ENCODE peak calls at places on chromosomes 6 and 20, in nine cellular contexts. Y, Q, L, I, A, E, D, T and W are unnamed samples.

GRCh38 chr6:27630727-27631613 is 158.1 kb upstream of the ZNF184 start:
- DNase-seq in Q (peak), E (peak), T (no peak), I (peak), Y (no peak), A (peak), D (peak), L (peak), W (peak)

GRCh38 chr20:40778894-40779496 is 90.0 kb upstream of the MAFB start:
- DNase-seq in I (no peak), L (no peak), E (no peak), A (no peak), D (no peak), T (no peak), Y (no peak), Q (no peak), W (no peak)

GRCh38 chr20:20450461-20451027 is 82.6 kb downstream of the INSM1 start:
- DNase-seq in I (no peak), D (peak), E (no peak), A (no peak), Q (no peak), L (no peak), T (no peak), Y (no peak), W (no peak)

GRCh38 chr6:128491041-128491642 is 29.3 kb downstream of the PTPRK start:
- DNase-seq in A (peak), T (no peak), Y (no peak), I (no peak), Q (no peak), D (peak), L (no peak), E (peak), W (peak)

GRCh38 chr6:14501240-14501639 is 383.7 kb downstream of the CD83 start:
- DNase-seq in L (no peak), D (no peak), Q (no peak), I (no peak), Y (no peak), A (no peak), T (no peak), E (no peak), W (peak)

GRCh38 chr6:127117979-127118504 is 429 bp upstream of the RSPO3 start:
- DNase-seq in A (no peak), E (no peak), Q (peak), I (no peak), T (no peak), Y (no peak), D (peak), L (no peak), W (peak)

GRCh38 chr20:36672991-36673390 is 27.0 kb upstream of the SLA2 start:
- DNase-seq in D (no peak), Y (no peak), Q (no peak), I (no peak), E (no peak), A (no peak), T (no peak), L (no peak), W (no peak)

GRCh38 chr6:116385911-116386310 is 15.2 kb downstream of the DSE start:
- DNase-seq in Q (no peak), L (no peak), I (no peak), T (no peak), E (no peak), Y (no peak), D (peak), A (no peak), W (no peak)

GRCh38 chr20:36676701-36677421 is 30.9 kb upstream of the SLA2 start:
- DNase-seq in D (no peak), I (no peak), Q (peak), T (no peak), L (peak), Y (no peak), E (no peak), A (no peak), W (peak)

GRCh38 chr20:45345104-45345936 is 2.9 kb downstream of the SDC4 start:
- DNase-seq in Y (peak), I (no peak), T (no peak), D (peak), E (peak), A (peak), Q (no peak), L (no peak), W (no peak)

GRCh38 chr6:28543671-28544131 is 18.0 kb downstream of the GPX5 start:
- DNase-seq in L (peak), A (no peak), T (no peak), E (no peak), I (no peak), D (no peak), Q (peak), Y (no peak), W (peak)

GRCh38 chr20:57821930-57822329 is 112.1 kb upstream of the PMEPA1 start:
- DNase-seq in D (no peak), I (no peak), Q (no peak), T (no peak), A (no peak), Y (no peak), E (no peak), L (no peak), W (no peak)

GRCh38 chr6:148557796-148558457 is 188.9 kb upstream of the UST start:
- DNase-seq in A (no peak), Q (no peak), E (no peak), L (no peak), Y (no peak), I (no peak), T (no peak), D (peak), W (no peak)

GRCh38 chr6:93418113-93418447 is 1.3 kb downstream of the EPHA7 start:
- DNase-seq in Q (no peak), I (no peak), T (no peak), E (no peak), D (no peak), A (no peak), L (no peak), Y (no peak), W (no peak)

GRCh38 chr20:50439539-50440453 is 70.4 kb upstream of the PTPN1 start:
- DNase-seq in D (no peak), E (no peak), T (no peak), Q (no peak), A (no peak), L (no peak), Y (no peak), I (no peak), W (no peak)

GRCh38 chr6:161233986-161234620 is 39.8 kb downstream of the AGPAT4 start:
- DNase-seq in A (peak), Y (peak), I (no peak), E (no peak), D (peak), Q (peak), L (no peak), T (no peak), W (no peak)

GRCh38 chr6:4316867-4317400 is 181.6 kb upstream of the ECI2 start:
- DNase-seq in T (no peak), A (peak), L (no peak), D (peak), Y (peak), E (peak), Q (no peak), I (no peak), W (no peak)

GRCh38 chr20:38856570-38856969 is 51.1 kb downstream of the PPP1R16B start:
- DNase-seq in I (no peak), Y (no peak), L (no peak), Q (no peak), T (no peak), A (no peak), E (no peak), D (no peak), W (no peak)

GRCh38 chr6:11534561-11534960 is 3.0 kb upstream of the TMEM170B start:
- DNase-seq in Q (no peak), T (no peak), D (no peak), A (no peak), L (no peak), Y (no peak), E (no peak), I (no peak), W (no peak)

GRCh38 chr6:15421945-15422733 is 176.3 kb downstream of the JARID2 start:
- DNase-seq in D (no peak), T (no peak), A (no peak), L (no peak), Y (no peak), Q (no peak), I (no peak), E (no peak), W (no peak)

GRCh38 chr6:138757131-138757530 is 16.4 kb upstream of the CCDC28A start:
- DNase-seq in D (peak), T (no peak), E (no peak), L (no peak), A (no peak), I (no peak), Q (no peak), Y (no peak), W (no peak)

GRCh38 chr6:99605074-99605726 is 1.4 kb upstream of the PRDM13 start:
- DNase-seq in L (peak), D (no peak), Y (no peak), I (no peak), T (no peak), A (no peak), E (no peak), Q (no peak), W (peak)

GRCh38 chr6:8238772-8239683 is 136.7 kb upstream of the EEF1E1 start:
- DNase-seq in D (no peak), T (no peak), Y (no peak), Q (peak), I (no peak), E (no peak), L (no peak), A (no peak), W (peak)

GRCh38 chr6:84379142-84379541 is 151.7 kb upstream of the CEP162 start:
- DNase-seq in D (no peak), L (no peak), A (no peak), Q (no peak), Y (no peak), I (no peak), T (no peak), E (no peak), W (no peak)

GRCh38 chr20:57256205-57256604 is 10.2 kb downstream of the BMP7 start:
- DNase-seq in Y (no peak), I (no peak), D (no peak), Q (no peak), E (no peak), A (no peak), T (no peak), L (no peak), W (no peak)

GRCh38 chr20:17627101-17627950 is 54.7 kb downstream of the RRBP1 start:
- DNase-seq in E (no peak), Q (no peak), I (no peak), D (no peak), L (no peak), A (no peak), T (no peak), Y (peak), W (no peak)

GRCh38 chr6:441126-441920 is 49.8 kb downstream of the IRF4 start:
- DNase-seq in T (no peak), E (no peak), A (no peak), L (no peak), D (no peak), Y (no peak), I (no peak), Q (no peak), W (no peak)

GRCh38 chr6:155278319-155279049 is 14.7 kb downstream of the CLDN20 start:
- DNase-seq in D (no peak), I (no peak), L (no peak), A (no peak), Q (no peak), E (no peak), T (no peak), Y (no peak), W (no peak)

GRCh38 chr6:2467929-2468600 is 222.7 kb upstream of the GMDS start:
- DNase-seq in Y (no peak), E (no peak), L (no peak), T (no peak), A (no peak), I (no peak), D (no peak), Q (no peak), W (no peak)

GRCh38 chr6:90460067-90460466 is 126.8 kb downstream of the MAP3K7 start:
- DNase-seq in Q (no peak), A (no peak), E (no peak), Y (no peak), L (no peak), D (peak), T (no peak), I (no peak), W (no peak)

GRCh38 chr6:4441981-4442434 is 306.6 kb upstream of the ECI2 start:
- DNase-seq in I (no peak), A (no peak), L (no peak), D (peak), T (no peak), Y (no peak), Q (no peak), E (no peak), W (no peak)

GRCh38 chr6:111642463-111643158 is 36.9 kb upstream of the TRAF3IP2 start:
- DNase-seq in E (peak), D (peak), I (no peak), Q (peak), A (peak), L (peak), Y (peak), T (no peak), W (no peak)

GRCh38 chr6:56875961-56876360 is 78.9 kb upstream of the BEND6 start:
- DNase-seq in D (no peak), Y (no peak), I (no peak), T (no peak), Q (no peak), E (peak), A (peak), L (no peak), W (no peak)

GRCh38 chr6:96391776-96392175 is 129.8 kb upstream of the UFL1 start:
- DNase-seq in D (peak), A (no peak), I (no peak), T (no peak), L (peak), Y (no peak), Q (peak), E (no peak), W (peak)

GRCh38 chr6:151452750-151453427 is 963 bp upstream of the RMND1 start:
- DNase-seq in Y (peak), T (no peak), L (no peak), I (no peak), E (peak), D (peak), Q (peak), A (peak), W (peak)